ENCODE peak calls at places on chromosomes 3 and 15, in eight cellular contexts. G is testis, O is mucosa of descending colon, Z is MCF 10A, A is NCI-H1092 treated with DMSO at 0.1 percent for 48 hours, R is substantia nigra, X is OCI-M1, V is adipocyte. F is an unnamed sample.

GRCh38 chr3:158102219-158102612 is 4.0 kb downstream of the SHOX2 start:
- DNase-seq in A (no peak), R (no peak), G (no peak), O (no peak), X (no peak), V (no peak), Z (no peak), F (no peak)

GRCh38 chr3:158789592-158789991 is 12.3 kb upstream of the MFSD1 start:
- DNase-seq in R (no peak), Z (peak; percentile 55), V (peak; percentile 79), O (no peak), A (no peak), X (peak; percentile 71), G (peak; percentile 51), F (peak; percentile 72)

GRCh38 chr3:29525254-29525881 is 244.5 kb downstream of the RBMS3 start:
- DNase-seq in V (peak; percentile 90), Z (peak; percentile 17), X (no peak), R (no peak), A (peak; percentile 18), G (peak; percentile 72), O (no peak), F (peak; percentile 54)

GRCh38 chr15:25268166-25268565 is 170.7 kb downstream of the UBE3A start:
- DNase-seq in X (peak; percentile 26), A (no peak), O (no peak), R (no peak), V (no peak), Z (no peak), G (no peak), F (no peak)

GRCh38 chr3:49411550-49411967 is 217 bp downstream of the RHOA start:
- DNase-seq in G (peak; percentile 46), R (peak; percentile 51), A (no peak), X (peak; percentile 17), O (peak; percentile 81), V (no peak), Z (no peak), F (peak; percentile 35)

GRCh38 chr3:23372296-23372695 is 169.2 kb downstream of the UBE2E2 start:
- DNase-seq in O (no peak), X (no peak), A (no peak), R (no peak), G (no peak), V (peak; percentile 34), Z (no peak), F (no peak)

GRCh38 chr3:196813903-196814302 is 53.8 kb upstream of the SENP5 start:
- DNase-seq in V (no peak), G (no peak), X (peak; percentile 60), R (no peak), Z (no peak), A (no peak), O (no peak), F (peak; percentile 8)

GRCh38 chr3:60746043-60746638 is 505.1 kb downstream of the FHIT start:
- DNase-seq in A (no peak), X (no peak), R (no peak), V (no peak), Z (no peak), G (no peak), O (no peak), F (peak; percentile 81)

GRCh38 chr3:154835638-154836037 is 244.5 kb upstream of the MME start:
- DNase-seq in A (no peak), Z (no peak), G (no peak), R (no peak), O (no peak), V (no peak), X (no peak), F (no peak)

GRCh38 chr3:16456784-16457415 is 56.6 kb downstream of the RFTN1 start:
- DNase-seq in X (no peak), O (no peak), V (peak; percentile 39), Z (no peak), A (no peak), G (no peak), R (no peak), F (peak; percentile 79)

GRCh38 chr15:78209646-78210348 is 24.6 kb downstream of the ACSBG1 start:
- DNase-seq in A (peak; percentile 14), V (no peak), O (peak; percentile 62), G (peak; percentile 28), R (no peak), X (no peak), Z (no peak), F (no peak)

GRCh38 chr15:31482122-31482922 is 155.7 kb downstream of the KLF13 start:
- DNase-seq in Z (no peak), O (peak; percentile 35), G (peak; percentile 11), X (no peak), A (no peak), V (no peak), R (no peak), F (no peak)

GRCh38 chr3:183584246-183584913 is 28.9 kb upstream of the KLHL6 start:
- DNase-seq in A (no peak), Z (no peak), X (no peak), R (no peak), V (peak; percentile 71), G (peak; percentile 82), O (no peak), F (no peak)

GRCh38 chr3:173920386-173920785 is 522.8 kb downstream of the NLGN1 start:
- DNase-seq in A (no peak), X (peak; percentile 0), Z (peak; percentile 31), R (no peak), V (no peak), O (no peak), G (no peak), F (no peak)

GRCh38 chr3:107897471-107898180 is 193.2 kb downstream of the CD47 start:
- DNase-seq in V (no peak), O (no peak), R (no peak), A (peak; percentile 28), X (peak; percentile 55), G (no peak), Z (no peak), F (no peak)

GRCh38 chr3:178709047-178709446 is 172.8 kb downstream of the KCNMB2 start:
- DNase-seq in A (no peak), Z (no peak), X (no peak), R (no peak), O (no peak), V (no peak), G (no peak), F (no peak)

GRCh38 chr3:94069242-94069813 is 6.5 kb downstream of the NSUN3 start:
- DNase-seq in Z (peak; percentile 27), V (peak; percentile 80), R (no peak), O (no peak), A (peak; percentile 10), G (no peak), X (peak; percentile 59), F (peak; percentile 19)

GRCh38 chr3:198028718-198029117 is 68.7 kb downstream of the LMLN start:
- DNase-seq in O (no peak), Z (peak; percentile 32), V (peak; percentile 83), G (no peak), X (no peak), R (no peak), A (no peak), F (no peak)

GRCh38 chr3:47882338-47882737 is 79.4 kb downstream of the DHX30 start:
- DNase-seq in V (no peak), R (no peak), O (no peak), A (no peak), X (no peak), Z (no peak), G (no peak), F (no peak)

GRCh38 chr15:83205725-83206324 is 1.8 kb downstream of the HDGFL3 start:
- DNase-seq in X (peak; percentile 50), R (no peak), A (peak; percentile 28), V (peak; percentile 75), O (no peak), G (no peak), Z (peak; percentile 49), F (peak; percentile 29)

GRCh38 chr15:42590619-42591237 is 15.3 kb downstream of the STARD9 start:
- DNase-seq in A (no peak), Z (no peak), G (no peak), O (no peak), X (no peak), R (no peak), V (no peak), F (no peak)

GRCh38 chr3:189551007-189551406 is 80.2 kb upstream of the TP63 start:
- DNase-seq in Z (no peak), R (no peak), O (no peak), A (no peak), G (no peak), X (peak; percentile 1), V (no peak), F (no peak)

GRCh38 chr3:69901802-69902201 is 97.7 kb upstream of the SAMMSON start:
- DNase-seq in A (no peak), Z (no peak), O (no peak), G (no peak), X (no peak), R (no peak), V (no peak), F (no peak)

GRCh38 chr3:87855626-87856025 is 203.2 kb downstream of the CGGBP1 start:
- DNase-seq in G (no peak), O (no peak), A (no peak), V (peak; percentile 14), X (no peak), Z (peak; percentile 41), R (no peak), F (peak; percentile 83)

GRCh38 chr3:149553781-149554451 is 79.4 kb downstream of the TM4SF4 start:
- DNase-seq in G (peak; percentile 79), R (peak; percentile 55), A (no peak), O (no peak), X (no peak), V (peak; percentile 89), Z (no peak), F (peak; percentile 97)

GRCh38 chr3:118932822-118933558 is 101.7 kb downstream of the IGSF11 start:
- DNase-seq in O (no peak), R (peak; percentile 6), G (peak; percentile 38), V (peak; percentile 1), Z (peak; percentile 45), A (no peak), X (peak; percentile 69), F (no peak)

GRCh38 chr15:89556413-89557262 is 18.6 kb upstream of the TICRR start:
- DNase-seq in O (no peak), A (peak; percentile 45), X (peak; percentile 75), G (peak; percentile 81), R (peak; percentile 2), Z (peak; percentile 85), V (peak; percentile 89), F (peak; percentile 69)

GRCh38 chr3:123750659-123751420 is 133.3 kb downstream of the MYLK start:
- DNase-seq in V (peak; percentile 74), G (no peak), A (no peak), R (no peak), X (no peak), Z (peak; percentile 65), O (no peak), F (peak; percentile 94)

GRCh38 chr3:155069729-155070128 is 10.4 kb upstream of the MME start:
- DNase-seq in X (no peak), V (peak; percentile 42), O (no peak), R (no peak), Z (no peak), A (no peak), G (no peak), F (peak; percentile 74)

GRCh38 chr15:98840010-98840409 is 167.6 kb downstream of the PGPEP1L start:
- DNase-seq in R (no peak), V (no peak), G (peak; percentile 69), Z (no peak), X (peak; percentile 62), A (no peak), O (no peak), F (no peak)

GRCh38 chr15:40046721-40047412 is 7.9 kb upstream of the SRP14 start:
- DNase-seq in Z (peak; percentile 86), V (peak; percentile 56), G (no peak), R (no peak), X (no peak), A (no peak), O (no peak), F (peak; percentile 87)

GRCh38 chr15:80888846-80889245 is 100.8 kb downstream of the MESD start:
- DNase-seq in Z (no peak), R (no peak), X (no peak), V (no peak), O (no peak), A (no peak), G (no peak), F (no peak)

GRCh38 chr3:56720836-56721235 is 37.8 kb upstream of the TASOR start:
- DNase-seq in V (no peak), A (no peak), G (no peak), Z (no peak), R (no peak), O (no peak), X (no peak), F (no peak)

GRCh38 chr15:35986072-35986666 is 440.2 kb upstream of the DPH6 start:
- DNase-seq in O (no peak), G (no peak), V (no peak), A (no peak), Z (no peak), R (no peak), X (no peak), F (peak; percentile 3)